ENCODE peak calls at places on chromosomes 7 and 10, in nine cellular contexts. N, D, I, P, R, K, V, T and Z are unnamed samples.

GRCh38 chr10:91077549-91078017 is 142.9 kb upstream of the PCGF5 start:
- DNase-seq in N (no peak), D (no peak), I (peak), P (no peak), R (peak), K (peak), V (peak), T (no peak), Z (no peak)

GRCh38 chr7:17661982-17662585 is 278.2 kb downstream of the SNX13 start:
- DNase-seq in N (no peak), D (no peak), I (no peak), P (no peak), R (no peak), K (no peak), V (no peak), T (peak), Z (no peak)

GRCh38 chr7:54701982-54702381 is 57.0 kb downstream of the SEC61G start:
- DNase-seq in N (no peak), D (no peak), I (no peak), P (no peak), R (no peak), K (no peak), V (no peak), T (no peak), Z (no peak)

GRCh38 chr7:37201003-37201875 is 247.4 kb downstream of the ELMO1 start:
- DNase-seq in N (no peak), D (peak), I (peak), P (peak), R (peak), K (peak), V (peak), T (peak), Z (no peak)

GRCh38 chr10:95214793-95215192 is 20.8 kb downstream of the ACSM6 start:
- DNase-seq in N (no peak), D (peak), I (no peak), P (no peak), R (no peak), K (no peak), V (peak), T (no peak), Z (no peak)

GRCh38 chr10:126935263-126935946 is 30.2 kb downstream of the DOCK1 start:
- DNase-seq in N (no peak), D (no peak), I (no peak), P (no peak), R (no peak), K (no peak), V (peak), T (no peak), Z (no peak)

GRCh38 chr7:117470777-117471176 is 9.0 kb upstream of the CFTR start:
- DNase-seq in N (peak), D (no peak), I (no peak), P (peak), R (no peak), K (no peak), V (no peak), T (no peak), Z (no peak)

GRCh38 chr7:63789378-63790176 is 209.1 kb upstream of the ZNF722 start:
- DNase-seq in N (no peak), D (no peak), I (no peak), P (no peak), R (no peak), K (no peak), V (no peak), T (no peak), Z (no peak)

GRCh38 chr10:95792874-95793285 is 36.9 kb downstream of the ENTPD1 start:
- DNase-seq in N (peak), D (no peak), I (no peak), P (no peak), R (no peak), K (no peak), V (peak), T (peak), Z (no peak)

GRCh38 chr7:4738711-4739527 is 36.5 kb upstream of the AP5Z1 start:
- DNase-seq in N (no peak), D (peak), I (peak), P (peak), R (peak), K (no peak), V (peak), T (peak), Z (no peak)

GRCh38 chr7:69780377-69780776 is 182.1 kb downstream of the AUTS2 start:
- DNase-seq in N (no peak), D (peak), I (peak), P (no peak), R (no peak), K (no peak), V (no peak), T (peak), Z (no peak)

GRCh38 chr10:118340486-118340885 is 1.6 kb downstream of the FAM204A start:
- DNase-seq in N (no peak), D (no peak), I (no peak), P (no peak), R (no peak), K (no peak), V (no peak), T (peak), Z (no peak)

GRCh38 chr10:126569513-126570447 is 100.7 kb downstream of the C10orf90 start:
- DNase-seq in N (no peak), D (peak), I (no peak), P (no peak), R (no peak), K (no peak), V (peak), T (peak), Z (no peak)

GRCh38 chr10:114491933-114492332 is 87.6 kb upstream of the AFAP1L2 start:
- DNase-seq in N (no peak), D (no peak), I (no peak), P (no peak), R (peak), K (no peak), V (no peak), T (no peak), Z (no peak)

DNA sequence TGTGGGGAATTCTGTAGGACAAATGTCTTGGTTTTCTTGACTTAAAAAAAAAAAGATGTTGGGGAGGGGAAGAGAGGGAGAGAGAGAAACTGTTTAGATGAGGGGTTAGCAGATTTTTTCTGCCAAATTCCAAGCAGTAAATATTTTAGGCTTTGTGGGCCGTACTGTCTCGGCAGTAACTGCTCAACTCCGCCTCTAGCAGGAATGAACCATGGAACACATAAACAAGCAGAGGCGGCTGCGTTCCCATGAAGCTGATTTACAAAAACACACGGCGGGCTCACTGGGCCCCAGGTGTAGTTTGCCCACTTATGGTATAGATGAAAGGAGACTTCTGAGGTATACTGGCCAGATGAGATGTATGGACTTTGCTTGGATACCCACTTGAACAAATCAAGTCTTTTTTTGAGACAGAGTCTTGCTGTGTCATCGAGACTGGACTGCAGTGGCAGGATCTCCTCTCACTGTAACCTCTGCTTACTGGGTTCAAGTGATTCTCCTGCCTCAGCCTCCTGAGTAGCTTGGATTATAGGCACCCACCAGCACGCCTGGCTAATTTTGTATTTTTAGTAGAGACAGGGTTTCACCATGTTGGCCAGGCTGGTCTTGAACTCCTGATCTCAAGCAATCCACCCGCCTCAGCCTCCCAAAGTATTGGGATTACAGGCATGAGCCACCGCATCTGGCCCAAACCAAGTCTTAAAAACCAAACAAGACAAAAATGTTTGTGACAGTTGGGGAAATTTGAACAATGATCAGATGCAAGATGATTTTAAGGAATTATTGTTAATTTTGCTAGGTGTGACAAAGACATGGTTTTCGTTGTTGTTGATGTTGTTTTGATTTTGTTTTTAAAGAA is 9.7 kb upstream of the ADAMTS14 start:
- DNase-seq in N (no peak), D (no peak), I (no peak), P (no peak), R (no peak), K (peak), V (no peak), T (no peak), Z (no peak)
- H3K27ac ChIP-seq in N (no peak), D (no peak), I (no peak), P (no peak), R (no peak), K (no peak), V (no peak), T (no peak), Z (peak)

GRCh38 chr10:75229961-75230360 is 5.8 kb downstream of the COMTD1 start:
- DNase-seq in N (no peak), D (no peak), I (no peak), P (no peak), R (no peak), K (no peak), V (peak), T (no peak), Z (no peak)
- H3K27ac ChIP-seq in N (no peak), D (no peak), I (peak), P (no peak), R (no peak), K (no peak), V (peak), T (no peak), Z (peak)

GRCh38 chr7:105202561-105203130 is 186.1 kb downstream of the SRPK2 start:
- DNase-seq in N (no peak), D (no peak), I (no peak), P (no peak), R (no peak), K (no peak), V (no peak), T (no peak), Z (no peak)

GRCh38 chr7:105205592-105206211 is 183.0 kb downstream of the SRPK2 start:
- DNase-seq in N (no peak), D (no peak), I (no peak), P (no peak), R (no peak), K (no peak), V (no peak), T (no peak), Z (no peak)

GRCh38 chr7:105204953-105205352 is 183.8 kb downstream of the SRPK2 start:
- DNase-seq in N (no peak), D (no peak), I (no peak), P (no peak), R (no peak), K (no peak), V (no peak), T (no peak), Z (no peak)

GRCh38 chr7:105206985-105207384 is 181.7 kb downstream of the SRPK2 start:
- DNase-seq in N (no peak), D (no peak), I (no peak), P (no peak), R (no peak), K (no peak), V (no peak), T (no peak), Z (no peak)

DNA sequence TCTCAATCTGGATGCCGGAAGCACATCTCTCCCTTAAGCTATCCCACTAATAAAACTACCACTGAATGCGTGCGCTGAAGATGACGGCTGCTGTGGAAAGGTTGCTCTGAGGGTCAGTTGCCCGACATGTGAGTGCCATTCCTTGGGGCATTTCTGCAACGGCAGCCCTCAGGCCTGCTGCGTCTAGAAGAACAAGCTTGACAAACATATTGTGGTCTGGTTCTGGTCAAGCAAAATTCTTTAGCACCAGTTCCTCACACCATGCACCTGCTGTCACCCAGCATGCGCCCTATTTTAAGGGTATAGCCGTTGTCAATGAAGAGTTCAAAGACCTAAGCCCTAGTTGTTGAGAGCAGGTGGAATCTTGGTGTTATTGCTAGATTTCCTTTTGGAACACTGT is 184.2 kb downstream of the SRPK2 start:
- DNase-seq in N (no peak), D (no peak), I (no peak), P (no peak), R (no peak), K (no peak), V (no peak), T (no peak), Z (no peak)
- H3K27ac ChIP-seq in N (no peak), D (no peak), I (no peak), P (no peak), R (no peak), K (no peak), V (no peak), T (no peak), Z (no peak)

DNA sequence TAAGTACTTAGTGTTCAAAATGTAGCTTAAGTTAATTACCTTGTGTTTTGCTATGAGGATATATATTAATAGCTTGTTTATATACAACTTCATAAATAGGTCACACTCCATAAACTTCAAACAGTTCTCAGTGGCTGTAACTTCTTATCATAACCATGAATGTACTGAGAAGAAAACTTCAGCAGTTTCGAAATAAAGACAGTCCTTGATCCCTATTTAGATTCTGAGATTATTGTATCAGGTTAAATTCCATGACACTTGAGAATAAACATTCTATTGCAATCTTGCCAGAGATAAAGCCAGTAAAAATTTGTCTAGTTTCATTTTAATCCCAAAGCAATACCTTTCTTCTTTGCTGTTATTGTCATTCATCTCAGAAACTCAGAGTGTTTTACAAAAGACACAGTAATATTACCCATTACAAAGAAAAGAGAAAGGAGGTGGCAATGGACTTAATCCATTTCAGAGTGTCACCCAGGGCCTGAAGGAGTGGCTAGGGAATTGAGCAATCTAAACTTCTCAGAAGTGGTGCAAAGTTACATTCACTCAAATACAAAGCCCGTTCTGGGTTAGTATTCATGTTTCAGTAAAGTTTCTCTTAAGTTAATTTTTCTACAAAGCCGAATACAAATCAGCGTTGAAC is 403.6 kb downstream of the SEMA3D start:
- DNase-seq in N (no peak), D (no peak), I (no peak), P (peak), R (no peak), K (no peak), V (no peak), T (no peak), Z (no peak)
- H3K27ac ChIP-seq in N (no peak), D (no peak), I (no peak), P (no peak), R (no peak), K (no peak), V (no peak), T (no peak), Z (peak)

GRCh38 chr7:22364910-22365309 is 8.0 kb upstream of the RAPGEF5 start:
- DNase-seq in N (no peak), D (no peak), I (no peak), P (no peak), R (no peak), K (no peak), V (no peak), T (no peak), Z (no peak)
- H3K27ac ChIP-seq in N (no peak), D (no peak), I (no peak), P (no peak), R (no peak), K (no peak), V (no peak), T (no peak), Z (no peak)

GRCh38 chr7:75793676-75794075 is 19.9 kb downstream of the CCL24 start:
- DNase-seq in N (no peak), D (no peak), I (no peak), P (no peak), R (no peak), K (no peak), V (no peak), T (no peak), Z (no peak)

GRCh38 chr7:75796420-75796819 is 17.2 kb downstream of the CCL24 start:
- DNase-seq in N (no peak), D (no peak), I (no peak), P (no peak), R (no peak), K (no peak), V (no peak), T (no peak), Z (no peak)

GRCh38 chr7:75798770-75799169 is 14.8 kb downstream of the CCL24 start:
- DNase-seq in N (no peak), D (no peak), I (peak), P (peak), R (no peak), K (no peak), V (no peak), T (no peak), Z (no peak)

GRCh38 chr7:75795831-75796285 is 17.7 kb downstream of the CCL24 start:
- DNase-seq in N (no peak), D (no peak), I (peak), P (no peak), R (peak), K (peak), V (no peak), T (no peak), Z (no peak)
- H3K27ac ChIP-seq in N (no peak), D (no peak), I (peak), P (no peak), R (peak), K (peak), V (no peak), T (no peak), Z (no peak)

GRCh38 chr7:101154693-101155102 is 422 bp downstream of the AP1S1 start:
- DNase-seq in N (no peak), D (peak), I (peak), P (no peak), R (no peak), K (no peak), V (no peak), T (no peak), Z (no peak)
- H3K27ac ChIP-seq in N (peak), D (peak), I (no peak), P (no peak), R (no peak), K (no peak), V (no peak), T (peak), Z (peak)